ENCODE peak calls at places on chromosomes 2 and 18, in eight cellular contexts. Y, L, C, Z, P, D, T and M are unnamed samples.

GRCh38 chr2:120896126-120896525 is 160.5 kb downstream of the GLI2 start:
- DNase-seq in Y (no peak), L (no peak), C (no peak), Z (no peak), P (no peak), D (no peak), T (no peak), M (no peak)

GRCh38 chr2:2935445-2936149 is 442.0 kb downstream of the EIPR1 start:
- DNase-seq in Y (no peak), L (no peak), C (no peak), Z (no peak), P (no peak), D (no peak), T (no peak), M (no peak)

GRCh38 chr2:17620841-17621240 is 80.3 kb downstream of the VSNL1 start:
- DNase-seq in Y (no peak), L (peak; percentile 51), C (no peak), Z (no peak), P (no peak), D (no peak), T (no peak), M (no peak)

GRCh38 chr2:59236723-59237122 is 995.6 kb upstream of the FANCL start:
- DNase-seq in Y (no peak), L (peak; percentile 2), C (no peak), Z (no peak), P (no peak), D (no peak), T (no peak), M (no peak)

GRCh38 chr18:58417752-58418151 is 211.1 kb downstream of the ALPK2 start:
- DNase-seq in Y (no peak), L (peak; percentile 87), C (no peak), Z (no peak), P (peak; percentile 22), D (no peak), T (no peak), M (no peak)

GRCh38 chr2:71586471-71586870 is 133.1 kb downstream of the DYSF start:
- DNase-seq in Y (no peak), L (no peak), C (no peak), Z (no peak), P (no peak), D (no peak), T (no peak), M (no peak)

GRCh38 chr18:7415081-7415894 is 151.8 kb upstream of the PTPRM start:
- DNase-seq in Y (no peak), L (no peak), C (no peak), Z (no peak), P (no peak), D (no peak), T (no peak), M (no peak)

GRCh38 chr2:215460682-215461081 is 24.8 kb upstream of the FN1 start:
- DNase-seq in Y (no peak), L (peak; percentile 77), C (no peak), Z (no peak), P (no peak), D (no peak), T (no peak), M (no peak)

GRCh38 chr2:212364586-212364985 is 174.0 kb downstream of the ERBB4 start:
- DNase-seq in Y (no peak), L (no peak), C (no peak), Z (no peak), P (no peak), D (no peak), T (peak; percentile 53), M (no peak)

GRCh38 chr2:43424262-43425207 is 171.3 kb downstream of the THADA start:
- DNase-seq in Y (no peak), L (peak; percentile 58), C (no peak), Z (no peak), P (no peak), D (no peak), T (no peak), M (no peak)

GRCh38 chr2:161237397-161238263 is 70.6 kb upstream of the PSMD14 start:
- DNase-seq in Y (peak; percentile 32), L (peak; percentile 48), C (peak; percentile 69), Z (peak; percentile 49), P (peak; percentile 38), D (peak; percentile 57), T (peak; percentile 53), M (peak; percentile 80)

GRCh38 chr2:240893363-240893828 is 2.6 kb downstream of the MAB21L4 start:
- DNase-seq in Y (no peak), L (no peak), C (no peak), Z (no peak), P (peak; percentile 45), D (peak; percentile 78), T (no peak), M (peak; percentile 11)

GRCh38 chr2:133586978-133587377 is 18.7 kb upstream of the NCKAP5 start:
- DNase-seq in Y (no peak), L (peak; percentile 77), C (no peak), Z (no peak), P (no peak), D (no peak), T (no peak), M (no peak)

GRCh38 chr2:64609229-64609994 is 44.3 kb downstream of the SERTAD2 start:
- DNase-seq in Y (peak; percentile 48), L (peak; percentile 29), C (peak; percentile 76), Z (peak; percentile 70), P (no peak), D (peak; percentile 76), T (no peak), M (no peak)

GRCh38 chr2:161208527-161209139 is 48.4 kb downstream of the TANK start:
- DNase-seq in Y (no peak), L (peak; percentile 81), C (no peak), Z (no peak), P (no peak), D (no peak), T (peak; percentile 49), M (no peak)

GRCh38 chr2:9460441-9461017 is 13.8 kb upstream of the IAH1 start:
- DNase-seq in Y (no peak), L (no peak), C (no peak), Z (no peak), P (no peak), D (no peak), T (no peak), M (no peak)

GRCh38 chr2:20438334-20439192 is 8.3 kb upstream of the RHOB start:
- DNase-seq in Y (no peak), L (peak; percentile 52), C (peak; percentile 88), Z (no peak), P (no peak), D (no peak), T (no peak), M (no peak)